ENCODE peak calls at places on chromosome 22, in five cellular contexts. P, M, W, S and U are unnamed samples.

GRCh38 chr22:49564666-49565515 is 262.8 kb downstream of the BRD1 start:
- DNase-seq in P (no peak), M (no peak), W (no peak), S (no peak), U (no peak)

GRCh38 chr22:28570697-28571373 is 108.8 kb downstream of the TTC28 start:
- DNase-seq in P (no peak), M (no peak), W (no peak), S (no peak), U (no peak)

GRCh38 chr22:31278643-31279326 is 13.5 kb downstream of the PIK3IP1 start:
- DNase-seq in P (no peak), M (no peak), W (no peak), S (no peak), U (no peak)

GRCh38 chr22:23398701-23399366 is 181.3 kb downstream of the IGLL1 start:
- DNase-seq in P (no peak), M (no peak), W (no peak), S (no peak), U (no peak)

GRCh38 chr22:41636467-41636866 is 15.4 kb downstream of the XRCC6 start:
- DNase-seq in P (no peak), M (no peak), W (no peak), S (peak), U (no peak)

GRCh38 chr22:45949921-45950320 is 27.0 kb downstream of the WNT7B start:
- DNase-seq in P (no peak), M (no peak), W (no peak), S (no peak), U (no peak)

GRCh38 chr22:31537019-31537535 is 40.7 kb downstream of the SFI1 start:
- DNase-seq in P (no peak), M (no peak), W (no peak), S (no peak), U (no peak)

GRCh38 chr22:21447694-21448402 is 19.3 kb upstream of the TMEM191C start:
- DNase-seq in P (no peak), M (no peak), W (peak), S (peak), U (peak)

GRCh38 chr22:41561335-41561734 is 525 bp downstream of the CSDC2 start:
- DNase-seq in P (no peak), M (no peak), W (peak), S (no peak), U (no peak)

GRCh38 chr22:42799462-42800405 is 57.3 kb downstream of the ARFGAP3 start:
- DNase-seq in P (no peak), M (no peak), W (peak), S (peak), U (no peak)

GRCh38 chr22:28921585-28921879 is 38.2 kb downstream of the ZNRF3 start:
- DNase-seq in P (no peak), M (no peak), W (no peak), S (no peak), U (no peak)

GRCh38 chr22:34096770-34097169 is 176.5 kb upstream of the LARGE1 start:
- DNase-seq in P (no peak), M (no peak), W (no peak), S (no peak), U (no peak)

GRCh38 chr22:29219881-29220670 is 14.4 kb downstream of the EMID1 start:
- DNase-seq in P (no peak), M (no peak), W (peak), S (no peak), U (no peak)

GRCh38 chr22:47563406-47564157 is 801.1 kb downstream of the TBC1D22A start:
- DNase-seq in P (no peak), M (no peak), W (no peak), S (no peak), U (no peak)

GRCh38 chr22:35552186-35552842 is 11.7 kb downstream of the RASD2 start:
- DNase-seq in P (peak), M (no peak), W (peak), S (peak), U (peak)

GRCh38 chr22:38718414-38718813 is 12.7 kb downstream of the GTPBP1 start:
- DNase-seq in P (no peak), M (no peak), W (peak), S (peak), U (peak)

GRCh38 chr22:29457730-29458129 is 19.3 kb downstream of the RFPL1 start:
- DNase-seq in P (no peak), M (no peak), W (peak), S (peak), U (peak)

GRCh38 chr22:20009582-20010306 is 6.9 kb downstream of the ARVCF start:
- DNase-seq in P (no peak), M (no peak), W (no peak), S (no peak), U (peak)

GRCh38 chr22:46519377-46519776 is 18.0 kb downstream of the CELSR1 start:
- DNase-seq in P (no peak), M (no peak), W (no peak), S (no peak), U (no peak)